ENCODE peak calls at places on chromosomes 4 and X, in nine cellular contexts. Q is adipocyte; C is psoas muscle; H is CD4-positive, CD25-positive, alpha-beta regulatory T cell; S is tibial artery; D is hepatocyte; J is cardiac muscle cell; I is naive thymus-derived CD4-positive, alpha-beta T cell; F is testis. T is an unnamed sample. For H3K4me1, the result is how much of the 10 kb centered on the place peaks cover.

GRCh38 chrX:102684772-102685520 is 27.3 kb upstream of the GPRASP2 start:
- DNase-seq in Q (no peak), C (no peak), H (no peak), S (no peak), D (no peak), J (peak), I (no peak), F (no peak), T (no peak)

GRCh38 chr4:1192091-1192492 is 19.7 kb upstream of the SPON2 start:
- DNase-seq in Q (peak), C (peak), H (no peak), S (peak), D (peak), J (peak), I (no peak), F (peak), T (no peak)

GRCh38 chr4:48141048-48141447 is 7.0 kb upstream of the TXK start:
- DNase-seq in Q (peak), C (no peak), H (no peak), S (no peak), D (peak), J (peak), I (peak), F (no peak), T (no peak)

GRCh38 chr4:5037553-5038551 is 13.4 kb upstream of the STK32B start:
- DNase-seq in Q (peak), C (no peak), H (no peak), S (no peak), D (peak), J (peak), I (no peak), F (no peak), T (no peak)

GRCh38 chr4:137360701-137361213 is 171.5 kb downstream of the PCDH18 start:
- DNase-seq in Q (peak), C (no peak), H (no peak), S (no peak), D (no peak), J (no peak), I (no peak), F (no peak), T (no peak)

GRCh38 chrX:17596546-17597205 is 140.6 kb upstream of the SCML1 start:
- DNase-seq in Q (no peak), C (no peak), H (no peak), S (no peak), D (no peak), J (no peak), I (no peak), F (no peak), T (no peak)

GRCh38 chrX:9197231-9197630 is 163.3 kb upstream of the FAM9B start:
- DNase-seq in Q (peak), C (no peak), H (no peak), S (no peak), D (no peak), J (peak), I (no peak), F (no peak), T (no peak)

GRCh38 chr4:72991889-72992288 is 77.6 kb downstream of the COX18 start:
- DNase-seq in Q (no peak), C (no peak), H (no peak), S (no peak), D (no peak), J (no peak), I (no peak), F (no peak), T (no peak)

GRCh38 chrX:38192007-38192625 is 28.6 kb downstream of the SRPX start:
- DNase-seq in Q (peak), C (no peak), H (no peak), S (no peak), D (no peak), J (no peak), I (no peak), F (peak), T (no peak)

GRCh38 chr4:128220286-128221235 is 67.1 kb downstream of the PGRMC2 start:
- DNase-seq in Q (peak), C (no peak), H (no peak), S (no peak), D (no peak), J (peak), I (peak), F (no peak), T (no peak)

GRCh38 chr4:25123236-25123635 is 37.0 kb downstream of the SEPSECS start:
- DNase-seq in Q (no peak), C (no peak), H (no peak), S (no peak), D (no peak), J (no peak), I (no peak), F (no peak), T (no peak)

GRCh38 chr4:7302781-7303180 is 110.4 kb downstream of the SORCS2 start:
- DNase-seq in Q (no peak), C (no peak), H (no peak), S (no peak), D (no peak), J (no peak), I (no peak), F (no peak), T (no peak)

GRCh38 chr4:77776182-77777134 is 42.7 kb downstream of the CNOT6L start:
- DNase-seq in Q (peak), C (no peak), H (no peak), S (no peak), D (no peak), J (peak), I (no peak), F (no peak), T (no peak)

GRCh38 chrX:123736333-123736921 is 3.6 kb upstream of the THOC2 start:
- DNase-seq in Q (peak), C (no peak), H (no peak), S (no peak), D (peak), J (peak), I (no peak), F (no peak), T (no peak)

GRCh38 chr4:56742080-56742871 is 61.2 kb upstream of the HOPX start:
- DNase-seq in Q (peak), C (no peak), H (no peak), S (no peak), D (no peak), J (peak), I (no peak), F (no peak), T (no peak)

GRCh38 chrX:19855700-19856381 is 31.6 kb downstream of the SH3KBP1 start:
- DNase-seq in Q (no peak), C (no peak), H (no peak), S (no peak), D (no peak), J (peak), I (no peak), F (no peak), T (no peak)

GRCh38 chrX:56978172-56978571 is 17.2 kb downstream of the SPIN3 start:
- DNase-seq in Q (peak), C (no peak), H (peak), S (no peak), D (peak), J (peak), I (peak), F (peak), T (no peak)

GRCh38 chrX:1554469-1555210 is 17.7 kb upstream of the P2RY8 start:
- DNase-seq in Q (no peak), C (no peak), H (peak), S (no peak), D (no peak), J (no peak), I (peak), F (no peak), T (peak)

GRCh38 chr4:118033148-118034060 is 882 bp upstream of the NDST3 start:
- DNase-seq in Q (peak), C (peak), H (no peak), S (no peak), D (peak), J (peak), I (no peak), F (peak), T (no peak)

GRCh38 chr4:176755001-176755400 is 37.7 kb downstream of the VEGFC start:
- DNase-seq in Q (no peak), C (no peak), H (no peak), S (no peak), D (no peak), J (no peak), I (no peak), F (no peak), T (no peak)

GRCh38 chr4:180190382-180190781 is 2052.8 kb upstream of the TENM3 start:
- DNase-seq in Q (peak), C (no peak), H (no peak), S (no peak), D (no peak), J (no peak), I (no peak), F (no peak), T (no peak)

DNA sequence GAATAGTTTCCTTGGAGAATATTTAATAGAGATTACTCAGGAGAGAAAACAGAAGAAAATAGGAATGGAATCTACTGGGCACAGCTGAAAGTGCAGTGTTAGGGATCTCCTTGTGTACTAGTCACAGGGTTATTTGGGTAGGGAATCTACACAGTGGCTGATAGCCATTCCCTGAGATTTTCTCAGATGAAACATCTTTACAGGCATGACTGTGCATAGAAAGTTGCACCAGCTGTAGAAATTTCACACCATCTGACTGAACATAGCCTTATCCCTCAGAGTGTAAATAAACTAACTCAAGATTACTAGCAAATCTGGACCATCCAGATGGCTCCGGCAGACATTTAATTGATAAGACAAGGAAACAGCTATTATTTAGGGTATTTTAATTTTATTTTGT is 2053.6 kb upstream of the TENM3 start:
- DNase-seq in Q (peak), C (no peak), H (no peak), S (no peak), D (no peak), J (no peak), I (no peak), F (no peak), T (no peak)
- H3K4me1 ChIP-seq in Q (under half), C (under half), H (under half), S (under half), D (under half), J (under half), I (under half), F (under half), T (under half)

GRCh38 chrX:2697741-2698294 is 6.7 kb downstream of the CD99 start:
- DNase-seq in Q (no peak), C (no peak), H (no peak), S (no peak), D (no peak), J (no peak), I (no peak), F (no peak), T (no peak)

GRCh38 chrX:2700405-2701320 is 9.6 kb downstream of the CD99 start:
- DNase-seq in Q (no peak), C (no peak), H (no peak), S (no peak), D (no peak), J (no peak), I (no peak), F (no peak), T (no peak)

GRCh38 chrX:2701600-2701999 is 10.5 kb downstream of the CD99 start:
- DNase-seq in Q (no peak), C (peak), H (no peak), S (no peak), D (no peak), J (no peak), I (no peak), F (no peak), T (no peak)

GRCh38 chrX:2698604-2699003 is 7.5 kb downstream of the CD99 start:
- DNase-seq in Q (no peak), C (no peak), H (no peak), S (no peak), D (no peak), J (no peak), I (no peak), F (no peak), T (no peak)

GRCh38 chrX:2699959-2700358 is 8.9 kb downstream of the CD99 start:
- DNase-seq in Q (no peak), C (no peak), H (no peak), S (no peak), D (no peak), J (no peak), I (no peak), F (no peak), T (no peak)
- H3K4me1 ChIP-seq in Q (under half), C (half or more), H (half or more), S (under half), D (under half), J (half or more), I (half or more), F (half or more), T (half or more)

GRCh38 chr4:2868840-2869487 is 25.3 kb downstream of the ADD1 start:
- DNase-seq in Q (no peak), C (no peak), H (no peak), S (no peak), D (no peak), J (no peak), I (no peak), F (no peak), T (no peak)

GRCh38 chr4:2866891-2867290 is 23.2 kb downstream of the ADD1 start:
- DNase-seq in Q (no peak), C (no peak), H (no peak), S (no peak), D (no peak), J (no peak), I (no peak), F (no peak), T (no peak)

GRCh38 chr4:2866160-2866861 is 22.7 kb downstream of the ADD1 start:
- DNase-seq in Q (no peak), C (peak), H (no peak), S (no peak), D (no peak), J (no peak), I (no peak), F (no peak), T (no peak)

GRCh38 chr4:2869659-2870058 is 26.0 kb downstream of the ADD1 start:
- DNase-seq in Q (no peak), C (no peak), H (no peak), S (no peak), D (no peak), J (no peak), I (no peak), F (no peak), T (no peak)

GRCh38 chr4:2867758-2868491 is 24.3 kb downstream of the ADD1 start:
- DNase-seq in Q (peak), C (no peak), H (no peak), S (no peak), D (peak), J (peak), I (no peak), F (peak), T (no peak)
- H3K4me1 ChIP-seq in Q (half or more), C (half or more), H (under half), S (under half), D (half or more), J (half or more), I (under half), F (half or more), T (under half)

GRCh38 chrX:147923605-147924004 is 11.9 kb downstream of the FMR1 start:
- DNase-seq in Q (no peak), C (no peak), H (no peak), S (no peak), D (no peak), J (no peak), I (no peak), F (no peak), T (no peak)
- H3K4me1 ChIP-seq in Q (under half), C (under half), H (under half), S (under half), D (under half), J (under half), I (under half), F (under half), T (under half)

GRCh38 chr4:109440948-109441347 is 7.3 kb downstream of the SEC24B start:
- DNase-seq in Q (peak), C (no peak), H (no peak), S (no peak), D (no peak), J (peak), I (no peak), F (no peak), T (no peak)
- H3K4me1 ChIP-seq in Q (half or more), C (half or more), H (under half), S (under half), D (under half), J (under half), I (under half), F (under half), T (under half)

GRCh38 chr4:6277139-6277802 is 7.6 kb downstream of the WFS1 start:
- DNase-seq in Q (no peak), C (no peak), H (no peak), S (no peak), D (no peak), J (no peak), I (no peak), F (peak), T (no peak)
- H3K4me1 ChIP-seq in Q (under half), C (under half), H (under half), S (under half), D (half or more), J (under half), I (under half), F (half or more), T (under half)

T was measured in CD8-positive, alpha-beta T cell.